ENCODE peak calls at places on chromosome 5, in five cellular contexts. V is spleen, M is coronary artery, D is A549, L is AG09309. G is an unnamed sample.
A peak's percentile ranks its signal among the peaks of the same experiment; 100 is the strongest.

GRCh38 chr5:178234753-178235599 is 2.4 kb upstream of the PHYKPL start:
- DNase-seq in V (peak; percentile 91), M (no peak), D (peak; percentile 66), L (no peak), G (peak; percentile 59)

GRCh38 chr5:157215143-157215825 is 34.6 kb downstream of the ITK start:
- DNase-seq in V (no peak), M (no peak), D (no peak), L (no peak), G (no peak)

GRCh38 chr5:137036630-137037029 is 462.5 kb downstream of the SPOCK1 start:
- DNase-seq in V (no peak), M (no peak), D (no peak), L (no peak), G (no peak)

GRCh38 chr5:181207214-181207959 is 2.4 kb upstream of the TRIM7 start:
- DNase-seq in V (peak; percentile 85), M (no peak), D (peak; percentile 96), L (peak; percentile 79), G (peak; percentile 89)

GRCh38 chr5:67015577-67016290 is 180.9 kb downstream of the CD180 start:
- DNase-seq in V (no peak), M (no peak), D (no peak), L (no peak), G (peak; percentile 73)

GRCh38 chr5:132394681-132395259 is 25.3 kb downstream of the SLC22A5 start:
- DNase-seq in V (no peak), M (no peak), D (no peak), L (no peak), G (no peak)

GRCh38 chr5:177357459-177358332 is at the start of gene RGS14:
- DNase-seq in V (peak; percentile 94), M (no peak), D (no peak), L (no peak), G (peak; percentile 51)

GRCh38 chr5:12292610-12293204 is 388.5 kb upstream of the CTNND2 start:
- DNase-seq in V (no peak), M (no peak), D (peak; percentile 12), L (no peak), G (peak; percentile 70)

GRCh38 chr5:87252283-87252605 is 15.4 kb upstream of the RASA1 start:
- DNase-seq in V (no peak), M (no peak), D (no peak), L (no peak), G (no peak)

GRCh38 chr5:151587796-151588606 is 3.1 kb downstream of the FAT2 start:
- DNase-seq in V (no peak), M (no peak), D (no peak), L (no peak), G (peak; percentile 60)

GRCh38 chr5:137752873-137753226 is 1.3 kb downstream of the HNRNPA0 start:
- DNase-seq in V (no peak), M (peak; percentile 75), D (peak; percentile 45), L (no peak), G (peak; percentile 24)

GRCh38 chr5:180332051-180332517 is 21.1 kb downstream of the GFPT2 start:
- DNase-seq in V (peak; percentile 39), M (no peak), D (peak; percentile 39), L (no peak), G (no peak)

GRCh38 chr5:137220523-137220927 is 278.6 kb downstream of the SPOCK1 start:
- DNase-seq in V (no peak), M (peak; percentile 38), D (peak; percentile 87), L (peak; percentile 55), G (peak; percentile 97)

GRCh38 chr5:109659901-109660300 is 29.8 kb upstream of the MAN2A1 start:
- DNase-seq in V (no peak), M (no peak), D (no peak), L (no peak), G (no peak)

GRCh38 chr5:127442085-127442484 is 75.4 kb upstream of the PRRC1 start:
- DNase-seq in V (no peak), M (no peak), D (peak; percentile 13), L (no peak), G (peak; percentile 7)

GRCh38 chr5:128427901-128428300 is 110.1 kb downstream of the FBN2 start:
- DNase-seq in V (no peak), M (no peak), D (no peak), L (no peak), G (no peak)

GRCh38 chr5:1358726-1359025 is 13.8 kb upstream of the CLPTM1L start:
- DNase-seq in V (peak; percentile 72), M (no peak), D (no peak), L (no peak), G (no peak)

GRCh38 chr5:1834022-1834551 is 32.9 kb downstream of the NDUFS6 start:
- DNase-seq in V (no peak), M (peak; percentile 43), D (no peak), L (no peak), G (no peak)

GRCh38 chr5:134552301-134552700 is 26.8 kb downstream of the JADE2 start:
- DNase-seq in V (no peak), M (peak; percentile 95), D (peak; percentile 62), L (peak; percentile 95), G (peak; percentile 85)

GRCh38 chr5:141771562-141771961 is 89.5 kb upstream of the ARAP3 start:
- DNase-seq in V (no peak), M (no peak), D (no peak), L (no peak), G (no peak)

GRCh38 chr5:54889826-54890225 is 95.6 kb downstream of the ESM1 start:
- DNase-seq in V (no peak), M (no peak), D (peak; percentile 27), L (peak; percentile 76), G (peak; percentile 85)

GRCh38 chr5:7629559-7629958 is 221.4 kb downstream of the CFAP90 start:
- DNase-seq in V (no peak), M (no peak), D (no peak), L (no peak), G (no peak)

GRCh38 chr5:127942246-127943060 is 141.1 kb upstream of the SLC12A2 start:
- DNase-seq in V (no peak), M (no peak), D (no peak), L (no peak), G (peak; percentile 47)

GRCh38 chr5:127564002-127564769 is 46.7 kb downstream of the PRRC1 start:
- DNase-seq in V (no peak), M (no peak), D (peak; percentile 65), L (peak; percentile 33), G (peak; percentile 75)

GRCh38 chr5:61167382-61167781 is 5.1 kb upstream of the SMIM15 start:
- DNase-seq in V (no peak), M (no peak), D (peak; percentile 51), L (peak; percentile 7), G (peak; percentile 56)

GRCh38 chr5:36230151-36230788 is 11.5 kb downstream of the NADK2 start:
- DNase-seq in V (no peak), M (no peak), D (no peak), L (no peak), G (no peak)

GRCh38 chr5:43993634-43994395 is 390.8 kb downstream of the NNT start:
- DNase-seq in V (no peak), M (no peak), D (no peak), L (no peak), G (no peak)

GRCh38 chr5:168532471-168532870 is 3.4 kb downstream of the FBLL1 start:
- DNase-seq in V (no peak), M (no peak), D (no peak), L (no peak), G (no peak)

DNA sequence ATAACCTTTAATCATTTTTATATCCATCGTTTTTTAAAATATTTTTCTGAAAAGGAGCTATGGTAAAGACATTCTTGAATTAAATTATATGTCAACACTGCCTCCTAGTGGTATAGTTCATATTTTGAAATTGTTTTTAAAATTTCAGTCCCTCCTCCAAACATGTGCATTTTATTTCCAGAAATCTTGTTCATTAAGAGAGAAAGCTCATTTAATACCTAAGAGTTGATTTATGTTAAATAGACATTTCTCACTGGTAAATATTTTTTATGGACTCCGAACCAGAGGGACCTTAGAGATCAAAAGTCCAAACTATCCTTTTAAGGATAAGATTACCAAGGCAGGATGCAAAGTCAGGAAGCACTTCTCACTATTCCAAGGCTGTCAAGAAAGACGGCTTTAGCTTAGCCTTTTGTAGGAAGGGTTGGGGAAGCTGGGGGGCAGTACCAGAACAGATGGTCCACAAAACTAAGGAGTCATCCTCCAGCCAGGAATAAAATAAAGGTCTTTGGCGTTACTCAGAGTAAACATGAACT is 21.6 kb downstream of the BHMT start:
- DNase-seq in V (no peak), M (no peak), D (peak; percentile 35), L (no peak), G (peak; percentile 55)
- TF ChIP-seq CTCF in V (peak; percentile 32), M (peak; percentile 14), D (peak; percentile 59), L (no peak), G (no peak)

GRCh38 chr5:139481580-139482049 is 943 bp downstream of the STING1 start:
- DNase-seq in V (peak; percentile 78), M (no peak), D (no peak), L (no peak), G (peak; percentile 77)
- H3K4me3 ChIP-seq in V (peak overlapping the region; percentile 58), M (peak overlapping the region; percentile 82), D (no peak overlapping the region), L (peak overlapping the region; percentile 86), G (peak overlapping the region; percentile 33)

DNA sequence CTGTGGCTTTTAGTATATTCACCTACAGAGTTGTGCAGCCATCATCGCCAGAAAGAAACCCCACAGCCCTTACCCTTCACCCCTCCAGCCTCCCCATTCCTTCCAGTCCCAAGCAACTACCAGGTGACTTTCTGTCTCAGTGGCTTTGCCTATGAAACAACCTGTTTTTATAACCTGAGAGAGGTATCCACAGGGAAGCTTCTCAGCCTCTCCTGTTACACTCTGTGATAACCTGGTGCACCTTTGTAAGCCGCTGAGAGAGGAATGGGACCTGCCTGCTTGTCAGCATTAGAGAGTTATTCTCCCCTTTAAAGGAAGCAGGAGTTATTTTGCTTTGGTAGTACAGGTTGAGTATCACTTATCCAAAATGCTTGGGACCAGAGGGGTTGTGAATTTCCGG is 93.6 kb downstream of the TRIO start:
- DNase-seq in V (no peak), M (no peak), D (no peak), L (no peak), G (no peak)
- TF ChIP-seq CTCF in V (no peak), M (no peak), D (no peak), L (no peak), G (no peak)

GRCh38 chr5:89281211-89281610 is 398.2 kb upstream of the MEF2C start:
- DNase-seq in V (no peak), M (no peak), D (no peak), L (no peak), G (no peak)
- H3K4me3 ChIP-seq in V (no peak overlapping the region), M (no peak overlapping the region), D (no peak overlapping the region), L (no peak overlapping the region), G (no peak overlapping the region)

G was measured in epithelial cell of esophagus.